ENCODE peak calls at places on chromosomes 11 and 22, in six cellular contexts. Y is PC-3, U is esophagus muscularis mucosa, Q is IMR-90, O is iPS DF 6.9, G is lung. D is an unnamed sample.

GRCh38 chr11:74069146-74070046 is 60.5 kb upstream of the UCP3 start:
- DNase-seq in U (no peak), O (no peak), Q (peak), Y (peak), G (peak), D (no peak)

GRCh38 chr11:8760896-8761295 is 78.3 kb downstream of the RPL27A start:
- DNase-seq in G (no peak), Y (no peak), Q (peak), U (no peak), O (no peak), D (no peak)

GRCh38 chr22:32413715-32414114 is 1.7 kb upstream of the RTCB start:
- DNase-seq in G (no peak), Y (peak), Q (peak), O (no peak), U (no peak), D (no peak)

GRCh38 chr22:39490135-39490798 is 11.8 kb upstream of the MIEF1 start:
- DNase-seq in O (no peak), U (no peak), Q (peak), Y (peak), G (peak), D (peak)

GRCh38 chr11:123374622-123374968 is 55.5 kb upstream of the GRAMD1B start:
- DNase-seq in Y (no peak), G (no peak), Q (no peak), U (no peak), O (no peak), D (no peak)

GRCh38 chr22:37626556-37627075 is 12.9 kb upstream of the SH3BP1 start:
- DNase-seq in Q (no peak), U (no peak), O (no peak), G (no peak), Y (no peak), D (no peak)

GRCh38 chr11:67312187-67313021 is 9.1 kb downstream of the SSH3 start:
- DNase-seq in U (no peak), Y (peak), Q (no peak), G (peak), O (no peak), D (peak)

GRCh38 chr11:109109150-109109549 is 312.8 kb upstream of the C11orf87 start:
- DNase-seq in Q (no peak), Y (no peak), O (no peak), U (no peak), G (no peak), D (no peak)

GRCh38 chr22:19664406-19664805 is 49.9 kb upstream of the SEPTIN5 start:
- DNase-seq in O (no peak), U (no peak), Y (no peak), G (no peak), Q (peak), D (no peak)

GRCh38 chr11:57842873-57843272 is 81.3 kb downstream of the CTNND1 start:
- DNase-seq in Y (no peak), O (no peak), Q (no peak), G (no peak), U (no peak), D (no peak)

GRCh38 chr22:19612866-19613572 is 88.8 kb upstream of the CLDN5 start:
- DNase-seq in Q (no peak), U (no peak), G (no peak), O (no peak), Y (no peak), D (no peak)

GRCh38 chr11:33828604-33829429 is 54.5 kb upstream of the FBXO3 start:
- DNase-seq in O (no peak), Y (no peak), G (no peak), U (no peak), Q (no peak), D (no peak)

GRCh38 chr11:103257360-103257759 is 148.1 kb downstream of the DYNC2H1 start:
- DNase-seq in Q (peak), G (no peak), O (peak), U (no peak), Y (peak), D (no peak)

GRCh38 chr22:48605856-48606255 is 1221.8 kb downstream of the BRD1 start:
- DNase-seq in O (no peak), Y (no peak), Q (no peak), G (no peak), U (no peak), D (no peak)

GRCh38 chr11:12680246-12680939 is 6.2 kb downstream of the TEAD1 start:
- DNase-seq in G (peak), Q (peak), Y (peak), O (peak), U (no peak), D (peak)

GRCh38 chr11:94729352-94729751 is 38.8 kb upstream of the AMOTL1 start:
- DNase-seq in U (no peak), Y (no peak), O (no peak), G (no peak), Q (no peak), D (no peak)

GRCh38 chr11:116990061-116990473 is 108.2 kb downstream of the SIK3 start:
- DNase-seq in G (no peak), Q (peak), O (no peak), U (no peak), Y (peak), D (peak)

GRCh38 chr22:32745251-32745995 is 56.1 kb upstream of the TIMP3 start:
- DNase-seq in Q (peak), O (peak), U (no peak), G (peak), Y (peak), D (no peak)

GRCh38 chr22:32701021-32701420 is 100.5 kb upstream of the TIMP3 start:
- DNase-seq in Y (no peak), U (no peak), G (no peak), O (no peak), Q (peak), D (no peak)

GRCh38 chr11:96162816-96163499 is 180.0 kb downstream of the MAML2 start:
- DNase-seq in O (no peak), Q (peak), U (no peak), G (no peak), Y (peak), D (no peak)

GRCh38 chr11:31865606-31866300 is 54.6 kb upstream of the PAX6 start:
- DNase-seq in Y (no peak), G (no peak), Q (no peak), O (no peak), U (no peak), D (no peak)

GRCh38 chr11:105960252-105961245 is 61.5 kb downstream of the MSANTD4 start:
- DNase-seq in Q (no peak), G (no peak), O (peak), Y (no peak), U (no peak), D (no peak)

GRCh38 chr11:128146926-128147605 is 440.3 kb downstream of the ETS1 start:
- DNase-seq in G (no peak), O (no peak), U (no peak), Q (no peak), Y (peak), D (no peak)

GRCh38 chr11:64729851-64730382 is 6.9 kb upstream of the NRXN2 start:
- DNase-seq in U (no peak), O (no peak), G (peak), Y (peak), Q (no peak), D (peak)

GRCh38 chr11:17543574-17544180 is 539 bp downstream of the USH1C start:
- DNase-seq in O (no peak), U (no peak), Y (no peak), Q (no peak), G (no peak), D (peak)

GRCh38 chr22:50710221-50710620 is 27.8 kb upstream of the ACR start:
- DNase-seq in Y (no peak), O (no peak), Q (no peak), U (no peak), G (no peak), D (no peak)

GRCh38 chr11:63518548-63518947 is 12.7 kb downstream of the LGALS12 start:
- DNase-seq in Q (peak), G (no peak), U (no peak), O (no peak), Y (peak), D (peak)

GRCh38 chr22:49444781-49445180 is 382.9 kb downstream of the BRD1 start:
- DNase-seq in G (no peak), Q (no peak), O (no peak), U (no peak), Y (no peak), D (no peak)

GRCh38 chr22:50670513-50670912 is 2.1 kb upstream of the SHANK3 start:
- DNase-seq in O (no peak), Q (no peak), Y (no peak), G (no peak), U (no peak), D (no peak)

GRCh38 chr11:114159320-114159719 is 99.8 kb downstream of the ZBTB16 start:
- DNase-seq in U (no peak), Q (no peak), Y (peak), O (no peak), G (no peak), D (peak)

GRCh38 chr22:19430890-19431541 is 517 bp downstream of the HIRA start:
- DNase-seq in Y (peak), Q (peak), G (peak), U (no peak), O (no peak), D (peak)

GRCh38 chr22:37186228-37186996 is 1.6 kb downstream of the C1QTNF6 start:
- DNase-seq in Q (peak), G (peak), Y (peak), U (no peak), O (peak), D (peak)

GRCh38 chr11:96317576-96317975 is 25.4 kb downstream of the MAML2 start:
- DNase-seq in Y (no peak), U (no peak), G (no peak), Q (no peak), O (no peak), D (no peak)

GRCh38 chr11:47258317-47258902 is 614 bp downstream of the NR1H3 start:
- DNase-seq in Y (no peak), G (no peak), U (no peak), Q (no peak), O (no peak), D (no peak)
- H3K27ac ChIP-seq in Y (peak), G (peak), U (peak), Q (peak), O (no peak), D (peak)

GRCh38 chr11:43577566-43578264 is 102.8 kb upstream of the HSD17B12 start:
- DNase-seq in Q (no peak), O (no peak), G (no peak), Y (no peak), U (no peak), D (no peak)

GRCh38 chr11:43574949-43575915 is 105.3 kb upstream of the HSD17B12 start:
- DNase-seq in G (no peak), Y (no peak), U (no peak), O (no peak), Q (peak), D (no peak)

GRCh38 chr11:43578346-43579170 is 102.0 kb upstream of the HSD17B12 start:
- DNase-seq in G (no peak), Y (peak), Q (peak), U (no peak), O (no peak), D (no peak)

GRCh38 chr11:43575931-43576833 is 104.4 kb upstream of the HSD17B12 start:
- DNase-seq in Y (no peak), O (no peak), U (no peak), Q (no peak), G (no peak), D (no peak)

GRCh38 chr11:43576834-43577521 is 103.6 kb upstream of the HSD17B12 start:
- DNase-seq in O (peak), U (no peak), Q (peak), G (no peak), Y (peak), D (peak)
- H3K4me3 ChIP-seq in O (no peak), U (no peak), Q (no peak), G (no peak), Y (no peak), D (no peak)

GRCh38 chr11:26947904-26948639 is 45.8 kb upstream of the FIBIN start:
- DNase-seq in Q (peak), U (no peak), O (no peak), G (no peak), Y (no peak), D (no peak)

GRCh38 chr11:26948881-26949280 is 45.0 kb upstream of the FIBIN start:
- DNase-seq in U (no peak), Y (no peak), G (no peak), Q (peak), O (no peak), D (no peak)

GRCh38 chr11:26944866-26945664 is 48.8 kb upstream of the FIBIN start:
- DNase-seq in G (no peak), Q (peak), Y (no peak), O (no peak), U (no peak), D (no peak)

GRCh38 chr11:26946209-26946828 is 47.6 kb upstream of the FIBIN start:
- DNase-seq in Y (no peak), U (no peak), G (no peak), Q (peak), O (no peak), D (no peak)

GRCh38 chr11:26947379-26947844 is 46.5 kb upstream of the FIBIN start:
- DNase-seq in O (no peak), G (peak), U (no peak), Q (peak), Y (no peak), D (peak)
- H3K27ac ChIP-seq in O (no peak), G (no peak), U (peak), Q (no peak), Y (no peak), D (no peak)

DNA sequence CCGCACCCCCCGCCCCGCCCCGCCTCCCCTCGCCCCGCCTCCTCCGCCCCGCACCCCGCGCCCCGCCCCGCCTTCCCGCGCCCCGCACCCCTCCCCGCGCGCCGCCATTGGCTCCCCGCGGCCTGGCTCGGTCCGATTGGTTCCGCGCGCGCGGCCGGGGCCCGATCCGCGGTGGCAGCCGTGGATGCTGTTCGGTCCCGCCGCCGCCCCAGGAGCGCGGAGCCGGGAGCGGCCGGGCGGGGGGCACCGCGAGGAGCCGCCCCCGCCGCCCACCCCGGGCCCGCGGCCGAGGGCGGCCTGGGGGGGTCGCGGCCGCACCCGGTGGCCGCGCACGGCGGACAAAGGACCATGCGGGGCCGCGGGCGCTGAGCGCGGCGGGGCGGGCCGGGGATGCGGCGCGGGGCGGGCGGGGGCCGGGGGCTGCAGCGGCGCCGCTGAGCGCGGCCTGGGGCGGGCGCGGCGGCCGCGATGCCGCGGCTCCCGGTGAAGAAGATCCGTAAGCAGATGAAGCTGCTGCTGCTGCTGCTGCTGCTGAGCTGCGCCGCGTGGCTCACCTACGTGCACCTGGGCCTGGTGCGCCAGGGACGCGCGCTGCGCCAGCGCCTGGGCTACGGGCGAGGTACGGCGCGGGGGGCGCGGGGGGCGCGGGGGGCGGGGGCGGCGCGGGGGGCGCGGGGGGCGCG is at the start of gene B4GALNT4:
- DNase-seq in G (no peak), O (no peak), Y (peak), U (no peak), Q (peak), D (no peak)
- H3K4me3 ChIP-seq in G (no peak), O (peak), Y (peak), U (peak), Q (peak), D (peak)

DNA sequence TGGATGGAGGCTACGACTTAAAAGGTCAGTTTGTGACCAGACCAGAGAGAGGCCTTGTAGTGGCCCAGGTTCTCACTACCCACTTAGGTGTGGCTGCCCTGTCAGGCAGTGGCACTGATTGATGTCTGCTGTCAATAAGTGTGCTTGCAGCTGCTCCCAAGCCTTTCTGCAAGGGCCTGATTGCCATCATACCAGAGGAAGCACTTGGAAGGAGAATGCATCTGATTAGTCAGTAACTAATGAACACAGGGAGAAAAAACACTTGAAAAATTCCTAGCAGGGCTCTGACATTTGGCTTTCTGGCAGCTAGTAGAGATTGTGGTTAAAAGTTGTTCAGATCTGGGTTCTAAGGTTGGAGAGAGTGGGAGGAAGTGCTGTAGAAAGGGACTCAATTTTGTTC is 107.5 kb downstream of the NAV2 start:
- DNase-seq in Y (no peak), G (peak), Q (peak), U (no peak), O (no peak), D (no peak)
- H3K27ac ChIP-seq in Y (no peak), G (peak), Q (no peak), U (no peak), O (no peak), D (no peak)

D was measured in small intestine.